ENCODE peak calls at places on chromosomes 11 and 22, in seven cellular contexts. X, O, Y, Q, P, I and T are unnamed samples.

GRCh38 chr11:100890779-100891178 is 203.7 kb downstream of the ARHGAP42 start:
- DNase-seq in X (peak), O (no peak), Y (no peak), Q (no peak), P (no peak), I (no peak), T (no peak)

GRCh38 chr22:41217553-41218157 is 12.5 kb downstream of the L3MBTL2 start:
- DNase-seq in X (peak), O (peak), Y (peak), Q (peak), P (peak), I (peak), T (peak)

GRCh38 chr11:119641991-119642745 is 86.8 kb downstream of the NECTIN1 start:
- DNase-seq in X (peak), O (no peak), Y (no peak), Q (no peak), P (no peak), I (no peak), T (no peak)

GRCh38 chr11:94544832-94545640 is 1.3 kb downstream of the FUT4 start:
- DNase-seq in X (no peak), O (no peak), Y (peak), Q (no peak), P (no peak), I (no peak), T (peak)

GRCh38 chr22:20111689-20112622 is 3.9 kb upstream of the RANBP1 start:
- DNase-seq in X (no peak), O (no peak), Y (peak), Q (no peak), P (no peak), I (no peak), T (no peak)

GRCh38 chr11:1053121-1053901 is 16.8 kb upstream of the MUC6 start:
- DNase-seq in X (no peak), O (no peak), Y (peak), Q (no peak), P (no peak), I (no peak), T (no peak)

GRCh38 chr11:69627551-69627950 is 13.4 kb upstream of the CCND1 start:
- DNase-seq in X (no peak), O (no peak), Y (no peak), Q (no peak), P (no peak), I (no peak), T (no peak)

GRCh38 chr11:105838668-105839403 is 183.2 kb downstream of the MSANTD4 start:
- DNase-seq in X (peak), O (no peak), Y (no peak), Q (no peak), P (no peak), I (no peak), T (no peak)

GRCh38 chr11:46332093-46332567 is 15.1 kb upstream of the DGKZ start:
- DNase-seq in X (no peak), O (no peak), Y (no peak), Q (no peak), P (no peak), I (no peak), T (no peak)

GRCh38 chr11:57309106-57310059 is 15.4 kb downstream of the TNKS1BP1 start:
- DNase-seq in X (no peak), O (no peak), Y (no peak), Q (no peak), P (no peak), I (no peak), T (no peak)

GRCh38 chr11:71998649-71999310 is at the start of gene IL18BP:
- DNase-seq in X (no peak), O (no peak), Y (peak), Q (no peak), P (no peak), I (peak), T (no peak)

GRCh38 chr11:69832561-69833413 is 13.6 kb upstream of the FGF3 start:
- DNase-seq in X (no peak), O (no peak), Y (no peak), Q (no peak), P (no peak), I (no peak), T (peak)

GRCh38 chr11:95104916-95105315 is 15.3 kb downstream of the ENDOD1 start:
- DNase-seq in X (no peak), O (no peak), Y (no peak), Q (no peak), P (no peak), I (no peak), T (no peak)

GRCh38 chr11:103851166-103851651 is 185.2 kb upstream of the DDI1 start:
- DNase-seq in X (peak), O (no peak), Y (no peak), Q (no peak), P (no peak), I (no peak), T (no peak)

GRCh38 chr11:12746593-12747097 is 72.4 kb downstream of the TEAD1 start:
- DNase-seq in X (peak), O (peak), Y (peak), Q (no peak), P (peak), I (no peak), T (peak)

GRCh38 chr11:15651033-15651432 is 536.3 kb downstream of the INSC start:
- DNase-seq in X (no peak), O (peak), Y (no peak), Q (no peak), P (no peak), I (no peak), T (no peak)

GRCh38 chr11:20483931-20484330 is 96.4 kb downstream of the PRMT3 start:
- DNase-seq in X (peak), O (no peak), Y (no peak), Q (no peak), P (no peak), I (no peak), T (no peak)

GRCh38 chr11:63564056-63564784 is 1.0 kb upstream of the PLAAT2 start:
- DNase-seq in X (no peak), O (no peak), Y (no peak), Q (no peak), P (no peak), I (peak), T (no peak)

GRCh38 chr11:32353884-32354283 is 81.5 kb downstream of the WT1 start:
- DNase-seq in X (no peak), O (peak), Y (no peak), Q (no peak), P (no peak), I (no peak), T (no peak)

GRCh38 chr11:57751676-57752253 is at the start of gene BTBD18:
- DNase-seq in X (peak), O (no peak), Y (peak), Q (no peak), P (no peak), I (no peak), T (no peak)

GRCh38 chr11:95134491-95134890 is 44.8 kb downstream of the ENDOD1 start:
- DNase-seq in X (peak), O (no peak), Y (peak), Q (no peak), P (no peak), I (no peak), T (no peak)

DNA sequence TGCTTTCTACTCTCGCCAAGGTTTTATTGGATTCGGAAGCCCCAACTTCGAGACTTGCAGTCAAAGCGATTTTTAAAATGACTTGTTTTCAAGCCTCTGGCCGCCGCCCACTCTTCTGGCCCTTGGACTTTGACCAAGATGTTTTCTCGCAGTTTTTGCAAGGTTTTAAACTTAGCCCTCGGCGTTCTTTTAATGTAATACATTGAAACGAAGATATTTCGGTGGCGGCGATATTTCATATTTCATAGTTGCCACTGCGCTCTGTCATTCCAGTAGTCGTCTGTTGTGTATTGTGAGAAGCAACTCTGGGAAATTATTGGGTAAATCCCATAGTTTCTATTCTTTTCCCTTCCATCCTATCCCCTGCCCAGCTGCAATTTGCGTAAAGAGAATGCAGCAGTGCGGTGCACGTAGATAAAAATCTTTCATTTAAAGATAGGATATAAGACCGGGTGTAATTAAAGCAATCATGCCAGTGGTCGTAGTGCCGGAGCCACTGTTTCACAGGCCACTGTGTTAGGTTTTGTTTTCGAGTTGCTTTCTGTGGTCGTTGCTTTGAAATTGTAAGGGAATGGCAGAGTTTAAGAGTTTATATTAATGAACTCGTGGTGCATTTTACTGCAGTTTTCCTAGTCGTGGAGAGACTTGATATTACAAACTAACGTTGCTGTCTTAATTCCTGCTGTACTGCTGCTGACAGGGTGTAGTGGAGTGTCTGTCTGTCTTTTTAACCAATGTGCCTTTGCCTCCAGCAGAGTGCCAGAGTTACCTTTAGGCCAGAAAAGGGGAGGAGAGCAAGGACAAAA is 715 bp downstream of the BIRC2 start:
- DNase-seq in X (peak), O (no peak), Y (no peak), Q (no peak), P (no peak), I (no peak), T (no peak)
- TF ChIP-seq POLR2A in X (no peak), O (no peak), Y (no peak), Q (no peak), P (no peak), I (no peak), T (no peak)

DNA sequence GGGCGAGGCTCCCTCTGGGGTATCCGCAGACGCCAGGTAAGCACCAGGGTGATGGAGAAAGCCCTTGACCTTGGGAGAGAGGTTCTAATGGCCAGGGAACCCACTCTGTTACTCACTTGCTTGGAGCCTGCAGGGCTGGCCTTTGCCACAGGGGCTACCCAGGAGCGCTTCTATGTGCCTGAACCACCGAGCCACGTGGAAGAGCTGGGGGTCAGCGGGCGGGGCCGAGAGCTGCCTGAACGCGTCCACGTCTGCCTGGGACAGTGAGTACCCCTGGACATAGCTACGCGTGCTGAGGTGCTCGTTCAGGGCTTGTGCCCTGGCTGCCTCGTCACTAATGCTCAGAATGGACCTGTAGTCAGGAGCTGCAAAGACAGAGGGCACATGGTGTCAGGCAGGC is 9.6 kb downstream of the CARS1 start:
- DNase-seq in X (no peak), O (no peak), Y (no peak), Q (no peak), P (no peak), I (no peak), T (no peak)
- TF ChIP-seq POLR2A in X (no peak), O (no peak), Y (no peak), Q (no peak), P (no peak), I (no peak), T (no peak)

GRCh38 chr11:74014880-74015279 is 6.0 kb upstream of the UCP3 start:
- DNase-seq in X (no peak), O (no peak), Y (peak), Q (no peak), P (no peak), I (no peak), T (no peak)
- TF ChIP-seq POLR2A in X (no peak), O (no peak), Y (no peak), Q (no peak), P (no peak), I (no peak), T (no peak)

GRCh38 chr11:118078972-118079411 is 2.1 kb downstream of the TMPRSS4 start:
- DNase-seq in X (no peak), O (no peak), Y (no peak), Q (no peak), P (no peak), I (no peak), T (no peak)

GRCh38 chr11:118074091-118074685 is 2.7 kb upstream of the TMPRSS4 start:
- DNase-seq in X (no peak), O (no peak), Y (no peak), Q (no peak), P (no peak), I (no peak), T (no peak)

GRCh38 chr11:118074785-118075184 is 2.1 kb upstream of the TMPRSS4 start:
- DNase-seq in X (no peak), O (no peak), Y (no peak), Q (no peak), P (no peak), I (no peak), T (no peak)

GRCh38 chr11:118079507-118079906 is 2.6 kb downstream of the TMPRSS4 start:
- DNase-seq in X (no peak), O (no peak), Y (no peak), Q (no peak), P (no peak), I (no peak), T (no peak)

DNA sequence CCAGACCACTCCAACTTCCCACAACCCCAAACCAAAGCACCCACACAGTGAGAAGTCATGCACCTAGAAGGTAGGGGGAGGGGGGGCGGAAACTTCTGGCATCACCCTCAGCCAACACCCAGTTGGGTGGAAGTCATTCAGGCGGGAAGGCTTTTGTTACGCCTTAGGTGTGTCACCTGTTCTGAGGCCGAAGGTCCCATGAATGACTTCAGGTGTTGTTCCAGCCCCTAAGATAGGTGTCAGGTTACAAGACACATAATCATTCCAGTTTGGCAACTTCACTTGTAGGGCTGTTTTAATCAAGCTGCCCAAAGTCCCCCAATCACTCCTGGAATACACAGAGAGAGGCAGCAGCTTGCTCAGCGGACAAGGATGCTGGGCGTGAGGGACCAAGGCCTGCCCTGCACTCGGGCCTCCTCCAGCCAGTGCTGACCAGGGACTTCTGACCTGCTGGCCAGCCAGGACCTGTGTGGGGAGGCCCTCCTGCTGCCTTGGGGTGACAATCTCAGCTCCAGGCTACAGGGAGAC is at the start of gene TMPRSS4:
- DNase-seq in X (no peak), O (no peak), Y (no peak), Q (no peak), P (no peak), I (no peak), T (no peak)
- TF ChIP-seq POLR2A in X (no peak), O (no peak), Y (no peak), Q (no peak), P (no peak), I (no peak), T (no peak)